ENCODE peak calls at places on chromosomes 4 and X, in four cellular contexts. I is brain microvascular endothelial cell, T is ascending aorta, U is left ventricle myocardium inferior. A is an unnamed sample.

GRCh38 chrX:77510007-77510406 is 62.8 kb downstream of the FGF16 start:
- DNase-seq in I (no peak), T (no peak), U (no peak), A (no peak)

GRCh38 chr4:142095886-142096605 is 459.7 kb downstream of the IL15 start:
- DNase-seq in I (peak; percentile 95), T (peak; percentile 84), U (no peak), A (peak; percentile 98)

GRCh38 chrX:41224606-41225005 is 109.4 kb upstream of the DDX3X start:
- DNase-seq in I (no peak), T (no peak), U (no peak), A (no peak)

GRCh38 chr4:153788064-153788418 is 842 bp downstream of the SFRP2 start:
- DNase-seq in I (no peak), T (no peak), U (no peak), A (no peak)

GRCh38 chr4:183384516-183384915 is 59.9 kb upstream of the CDKN2AIP start:
- DNase-seq in I (no peak), T (no peak), U (no peak), A (no peak)

GRCh38 chr4:20520901-20521300 is 179.4 kb upstream of the PACRGL start:
- DNase-seq in I (peak; percentile 30), T (no peak), U (no peak), A (peak; percentile 80)

GRCh38 chr4:3803946-3804345 is 37.8 kb downstream of the ADRA2C start:
- DNase-seq in I (no peak), T (no peak), U (no peak), A (no peak)

GRCh38 chrX:18194688-18195087 is 26.0 kb downstream of the BEND2 start:
- DNase-seq in I (no peak), T (no peak), U (no peak), A (no peak)

GRCh38 chr4:137644201-137644600 is 111.9 kb upstream of the PCDH18 start:
- DNase-seq in I (no peak), T (no peak), U (no peak), A (peak; percentile 37)

GRCh38 chrX:31508338-31508737 is 436.5 kb upstream of the FTHL17 start:
- DNase-seq in I (peak; percentile 33), T (no peak), U (no peak), A (peak; percentile 82)

GRCh38 chrX:6941041-6941440 is 206.5 kb upstream of the STS start:
- DNase-seq in I (peak; percentile 17), T (no peak), U (no peak), A (peak; percentile 13)

DNA sequence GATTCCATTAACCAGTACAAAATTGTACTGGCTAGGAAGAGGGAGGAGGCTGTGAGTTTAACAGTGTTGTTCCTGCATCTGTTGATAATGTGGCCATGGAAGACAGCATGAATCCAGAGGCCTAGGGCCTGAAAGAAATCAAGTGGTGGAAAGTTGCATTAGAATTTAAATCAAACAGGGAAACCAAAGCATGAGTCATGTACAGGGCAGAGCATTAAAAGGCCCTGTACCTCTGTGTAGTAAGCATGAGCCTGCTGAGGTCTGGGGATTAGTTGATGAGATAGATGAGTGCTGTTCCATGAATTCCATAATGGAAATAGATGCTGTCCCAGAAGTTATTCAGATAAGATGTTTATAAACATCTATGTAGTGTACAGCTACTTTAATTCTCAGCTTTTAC is 58.3 kb downstream of the MID1IP1 start:
- DNase-seq in I (no peak), T (no peak), U (no peak), A (peak; percentile 18)
- H3K27ac ChIP-seq in I (no peak overlapping the region), T (no peak overlapping the region), U (no peak overlapping the region), A (no peak overlapping the region)

GRCh38 chrX:44344687-44345086 is 1.2 kb upstream of the EFHC2 start:
- DNase-seq in I (no peak), T (no peak), U (no peak), A (no peak)

GRCh38 chrX:44338361-44338760 is 5.1 kb downstream of the EFHC2 start:
- DNase-seq in I (no peak), T (no peak), U (no peak), A (no peak)

GRCh38 chrX:44342866-44343265 is 606 bp downstream of the EFHC2 start:
- DNase-seq in I (no peak), T (no peak), U (no peak), A (no peak)

GRCh38 chrX:44344194-44344593 is 722 bp upstream of the EFHC2 start:
- DNase-seq in I (no peak), T (no peak), U (no peak), A (no peak)

DNA sequence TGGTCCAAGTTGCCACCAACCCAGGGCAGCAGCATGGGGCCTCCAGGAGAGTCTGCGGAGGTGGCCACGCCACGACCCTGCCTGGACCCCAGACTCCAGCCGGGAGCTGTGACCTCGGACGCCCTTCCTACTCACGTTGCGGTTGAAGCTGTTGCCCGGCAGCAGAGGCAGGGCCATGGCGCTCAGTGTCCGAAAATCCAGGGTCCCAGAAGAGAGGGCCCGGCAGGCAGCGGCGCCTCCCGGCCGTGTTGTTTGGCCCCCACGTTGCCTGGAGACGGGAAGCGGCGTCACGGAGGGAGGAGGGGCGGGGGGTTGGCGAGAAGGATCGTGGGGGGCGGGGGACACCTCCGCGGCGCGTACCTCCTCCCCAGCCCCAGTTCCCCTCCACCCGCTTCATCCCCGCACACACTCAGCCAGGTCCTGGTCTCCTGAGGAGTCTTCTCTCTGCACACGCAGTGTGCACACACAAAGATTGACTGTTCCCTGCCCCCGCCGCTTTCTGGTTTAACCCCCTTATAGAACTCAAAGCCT is at the start of gene EFHC2:
- DNase-seq in I (peak; percentile 13), T (no peak), U (peak; percentile 29), A (peak; percentile 6)
- H3K4me3 ChIP-seq in I (peak within 1 kb of the TSS; percentile 55), T (peak within 1 kb of the TSS; percentile 23), U (peak within 1 kb of the TSS; percentile 63), A (peak within 1 kb of the TSS; percentile 60)

DNA sequence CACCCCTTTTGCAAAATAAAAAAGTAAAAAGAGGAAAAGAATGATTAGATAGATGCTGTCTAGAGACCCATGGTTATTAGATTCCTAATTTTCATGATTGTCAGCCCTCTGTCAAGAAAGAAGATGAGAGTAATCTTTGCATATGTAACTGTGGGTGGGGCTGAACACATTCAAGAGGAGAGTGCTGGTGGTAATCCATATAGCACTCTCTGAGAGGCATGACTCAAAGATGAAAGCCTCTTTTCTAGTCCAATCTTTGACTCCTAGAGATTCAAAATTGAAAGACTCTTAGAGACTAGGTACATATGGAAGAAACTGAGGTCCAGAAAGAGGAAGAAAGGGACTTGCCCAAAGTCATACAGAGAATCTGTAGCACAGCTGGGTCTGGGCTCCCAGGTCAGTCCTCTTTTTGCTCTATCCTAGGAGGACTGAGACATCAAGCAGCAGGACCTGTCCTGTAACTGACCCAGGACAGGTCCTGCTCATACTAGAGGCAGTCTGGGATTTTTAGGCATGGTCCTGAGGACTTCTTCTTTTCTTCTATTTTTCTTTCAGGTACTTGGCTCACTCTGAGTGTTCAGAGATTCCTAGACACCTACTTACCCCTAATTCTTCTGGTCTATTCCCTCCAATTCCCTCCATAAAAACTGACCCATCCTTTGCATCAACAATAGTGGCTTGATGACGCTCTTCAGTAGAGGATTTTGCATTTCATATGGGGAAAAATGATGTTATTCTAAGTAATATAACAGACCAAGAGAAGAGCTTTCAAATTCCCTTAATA is 23.8 kb downstream of the VSIG4 start:
- DNase-seq in I (no peak), T (no peak), U (no peak), A (no peak)
- H3K27ac ChIP-seq in I (no peak overlapping the region), T (no peak overlapping the region), U (no peak overlapping the region), A (no peak overlapping the region)

DNA sequence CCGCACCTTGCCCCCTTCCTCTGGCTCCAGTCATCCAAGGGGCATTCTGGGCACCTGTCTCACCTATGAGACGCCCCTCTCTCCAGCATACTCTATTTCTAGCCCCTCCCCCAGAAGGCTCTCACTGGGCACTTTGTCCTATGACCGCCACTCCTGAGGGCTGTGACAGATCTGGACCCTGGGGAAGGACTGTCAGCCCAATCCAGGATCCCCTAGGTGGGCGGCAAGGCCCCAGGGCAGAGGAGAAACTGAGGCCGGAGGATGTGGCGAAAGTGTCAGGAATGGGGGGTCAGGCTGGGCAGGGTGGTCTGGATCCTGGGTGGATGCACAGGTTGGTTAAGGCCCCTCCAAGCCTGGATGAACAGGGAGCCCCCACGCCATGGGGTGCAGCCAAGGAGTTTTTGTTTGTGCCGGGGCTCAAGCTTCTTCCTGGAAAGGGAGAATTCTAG is 16.2 kb upstream of the NAT8L start:
- DNase-seq in I (no peak), T (peak; percentile 49), U (no peak), A (no peak)
- H3K4me3 ChIP-seq in I (peak overlapping the region; percentile 73), T (no peak overlapping the region), U (peak overlapping the region; percentile 79), A (peak overlapping the region; percentile 78)

DNA sequence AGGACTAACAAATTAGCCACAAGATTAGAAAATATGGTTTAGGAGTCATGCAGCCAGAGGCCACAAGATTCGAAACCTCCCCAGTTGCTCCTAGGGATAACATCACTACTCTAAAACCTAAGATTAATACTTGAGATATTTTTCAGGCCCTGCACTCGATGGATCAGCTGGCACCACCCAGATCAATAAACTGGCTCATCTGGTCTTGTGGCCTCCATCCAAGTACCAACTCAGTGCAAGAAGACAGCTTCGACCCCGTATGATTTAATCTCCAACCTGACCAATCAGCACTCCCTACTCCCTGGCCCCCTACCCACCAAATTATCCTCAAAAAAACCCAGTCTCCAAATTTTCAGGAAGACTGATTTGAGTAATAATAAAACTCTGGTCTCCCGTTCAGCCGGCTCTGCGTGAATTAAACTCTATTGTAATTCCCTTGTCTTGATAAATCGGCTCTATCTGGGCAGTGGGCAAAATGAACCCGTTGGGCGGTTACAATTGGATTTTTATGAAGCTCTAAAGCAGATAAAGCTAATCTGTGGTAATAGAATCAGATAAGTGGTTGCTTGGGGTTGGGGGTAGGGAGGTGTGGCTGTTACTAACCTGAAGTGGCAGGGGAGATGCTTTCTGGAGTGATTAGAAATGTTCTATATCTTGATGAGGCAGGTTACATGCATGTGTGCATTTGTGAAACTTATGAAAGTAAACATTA is 91.8 kb upstream of the ATXN3L start:
- DNase-seq in I (no peak), T (no peak), U (no peak), A (no peak)
- H3K27ac ChIP-seq in I (no peak overlapping the region), T (no peak overlapping the region), U (no peak overlapping the region), A (no peak overlapping the region)

DNA sequence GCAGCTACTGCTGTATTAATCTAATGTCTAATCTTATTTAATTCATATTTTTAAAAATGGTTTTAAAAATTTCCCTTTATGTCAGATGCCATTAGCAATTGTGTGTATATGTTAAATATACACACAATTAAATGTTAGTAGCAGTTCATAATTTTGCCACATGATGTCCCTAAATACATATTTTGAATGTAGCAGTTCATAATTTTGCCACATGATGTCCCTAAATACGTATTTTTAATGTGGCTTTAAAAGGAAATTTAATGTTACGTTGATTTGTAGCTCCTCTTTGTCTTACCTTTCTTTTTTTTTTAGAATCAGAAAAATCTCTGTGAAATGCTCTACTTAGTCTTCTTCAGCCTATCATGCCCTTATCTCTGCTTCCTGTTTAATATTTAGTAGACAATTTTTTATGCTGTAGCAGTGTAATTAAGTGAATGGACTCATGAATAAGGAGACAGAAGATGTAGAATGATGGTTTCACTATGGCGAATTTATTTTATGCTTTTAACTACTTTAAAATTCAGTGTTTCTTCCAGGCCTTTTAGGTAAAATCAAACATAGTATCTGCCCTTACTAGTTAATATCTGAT is 26.1 kb downstream of the RBM46 start:
- DNase-seq in I (no peak), T (no peak), U (no peak), A (peak; percentile 28)
- H3K4me3 ChIP-seq in I (no peak overlapping the region), T (no peak overlapping the region), U (peak overlapping the region; percentile 7), A (peak overlapping the region; percentile 34)

A was measured in fibroblast of lung.